ENCODE peak calls at places on chromosomes 5 and 9, in four cellular contexts. J is epithelial cell of esophagus, O is endothelial cell of umbilical vein, B is brain microvascular endothelial cell. L is an unnamed sample.

GRCh38 chr5:13866792-13867191 is 77.7 kb downstream of the DNAH5 start:
- DNase-seq in J (peak), O (peak), B (peak), L (no peak)

GRCh38 chr9:137006116-137007003 is 10.0 kb upstream of the CLIC3 start:
- DNase-seq in J (no peak), O (no peak), B (no peak), L (no peak)

GRCh38 chr5:93477791-93478190 is 103.2 kb downstream of the NR2F1-AS1 start:
- DNase-seq in J (no peak), O (no peak), B (no peak), L (no peak)

GRCh38 chr9:84711936-84712335 is 42.4 kb downstream of the NTRK2 start:
- DNase-seq in J (peak), O (no peak), B (peak), L (no peak)

GRCh38 chr5:126676195-126676624 is 75.5 kb downstream of the PHAX start:
- DNase-seq in J (peak), O (peak), B (peak), L (peak)

GRCh38 chr9:137241490-137242328 is 622 bp downstream of the TUBB4B start:
- DNase-seq in J (peak), O (peak), B (no peak), L (peak)

GRCh38 chr9:126394802-126395201 is 68.2 kb downstream of the MVB12B start:
- DNase-seq in J (no peak), O (no peak), B (no peak), L (no peak)

GRCh38 chr5:91022518-91022917 is 360.6 kb downstream of the ARRDC3 start:
- DNase-seq in J (no peak), O (no peak), B (no peak), L (no peak)

GRCh38 chr9:91289244-91289643 is 72.5 kb downstream of the AUH start:
- DNase-seq in J (no peak), O (no peak), B (no peak), L (no peak)

GRCh38 chr9:89750117-89750551 is 145.3 kb downstream of the GADD45G start:
- DNase-seq in J (no peak), O (no peak), B (no peak), L (no peak)

GRCh38 chr9:9804109-9804508 is 808.7 kb downstream of the PTPRD start:
- DNase-seq in J (no peak), O (no peak), B (no peak), L (no peak)

GRCh38 chr5:9765421-9765820 is 135.3 kb upstream of the TAS2R1 start:
- DNase-seq in J (no peak), O (no peak), B (peak), L (no peak)

GRCh38 chr5:177444106-177445051 is 2.2 kb upstream of the PRR7 start:
- DNase-seq in J (no peak), O (no peak), B (no peak), L (no peak)

GRCh38 chr5:95620870-95621838 is 1.3 kb downstream of the GPR150 start:
- DNase-seq in J (peak), O (peak), B (no peak), L (peak)

GRCh38 chr5:134143964-134144941 is 29.8 kb downstream of the TCF7 start:
- DNase-seq in J (no peak), O (no peak), B (no peak), L (peak)

GRCh38 chr9:125380406-125380805 is 118.8 kb downstream of the GAPVD1 start:
- DNase-seq in J (peak), O (no peak), B (peak), L (no peak)

GRCh38 chr5:169861934-169862333 is 118.4 kb downstream of the INSYN2B start:
- DNase-seq in J (peak), O (no peak), B (peak), L (no peak)

GRCh38 chr5:174045470-174046025 is at the start of gene NSG2:
- DNase-seq in J (peak), O (peak), B (peak), L (no peak)

GRCh38 chr5:147522435-147522834 is 12.6 kb upstream of the DPYSL3 start:
- DNase-seq in J (peak), O (peak), B (no peak), L (no peak)

GRCh38 chr9:37740128-37740527 is 13.5 kb upstream of the TRMT10B start:
- DNase-seq in J (no peak), O (no peak), B (no peak), L (no peak)

GRCh38 chr5:93017854-93018253 is 563.2 kb downstream of the NR2F1-AS1 start:
- DNase-seq in J (peak), O (no peak), B (peak), L (no peak)

GRCh38 chr5:97420646-97421045 is 237.6 kb upstream of the RIOK2 start:
- DNase-seq in J (no peak), O (no peak), B (no peak), L (no peak)

GRCh38 chr5:97422678-97423077 is 239.6 kb upstream of the RIOK2 start:
- DNase-seq in J (peak), O (no peak), B (no peak), L (no peak)

GRCh38 chr5:97427235-97427634 is 244.2 kb upstream of the RIOK2 start:
- DNase-seq in J (no peak), O (no peak), B (no peak), L (no peak)

DNA sequence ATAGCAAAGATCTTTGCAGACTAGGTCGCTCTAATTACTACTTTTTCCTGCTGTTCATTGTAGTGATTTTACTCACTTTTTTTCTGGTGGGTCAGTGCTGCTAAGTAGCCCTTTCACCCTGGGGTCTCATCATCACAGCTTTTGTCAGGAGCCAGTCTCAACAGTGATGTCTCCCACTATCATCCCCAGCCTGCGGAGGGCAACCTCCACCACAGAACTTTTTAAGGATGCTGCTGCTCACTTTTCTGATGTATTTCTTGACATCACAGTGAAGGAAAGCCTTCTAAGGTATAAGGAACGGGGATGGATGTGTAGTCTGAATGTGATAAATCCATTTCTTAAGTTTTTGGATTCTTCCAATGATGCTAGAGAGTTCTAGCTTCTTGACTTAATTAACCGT is 242.5 kb upstream of the RIOK2 start:
- DNase-seq in J (peak), O (peak), B (peak), L (no peak)
- TF ChIP-seq CTCF in J (peak), O (peak), B (peak), L (no peak)

GRCh38 chr5:40682431-40683017 is 2.8 kb downstream of the PTGER4 start:
- DNase-seq in J (peak), O (peak), B (peak), L (no peak)

GRCh38 chr5:40683351-40683750 is 3.6 kb downstream of the PTGER4 start:
- DNase-seq in J (no peak), O (no peak), B (no peak), L (no peak)

GRCh38 chr5:40679998-40680681 is 425 bp downstream of the PTGER4 start:
- DNase-seq in J (peak), O (no peak), B (no peak), L (peak)

GRCh38 chr5:40680741-40681350 is 1.1 kb downstream of the PTGER4 start:
- DNase-seq in J (peak), O (peak), B (peak), L (peak)

GRCh38 chr5:40681351-40682311 is 1.9 kb downstream of the PTGER4 start:
- DNase-seq in J (peak), O (peak), B (peak), L (peak)
- TF ChIP-seq CTCF in J (no peak), O (no peak), B (no peak), L (no peak)

DNA sequence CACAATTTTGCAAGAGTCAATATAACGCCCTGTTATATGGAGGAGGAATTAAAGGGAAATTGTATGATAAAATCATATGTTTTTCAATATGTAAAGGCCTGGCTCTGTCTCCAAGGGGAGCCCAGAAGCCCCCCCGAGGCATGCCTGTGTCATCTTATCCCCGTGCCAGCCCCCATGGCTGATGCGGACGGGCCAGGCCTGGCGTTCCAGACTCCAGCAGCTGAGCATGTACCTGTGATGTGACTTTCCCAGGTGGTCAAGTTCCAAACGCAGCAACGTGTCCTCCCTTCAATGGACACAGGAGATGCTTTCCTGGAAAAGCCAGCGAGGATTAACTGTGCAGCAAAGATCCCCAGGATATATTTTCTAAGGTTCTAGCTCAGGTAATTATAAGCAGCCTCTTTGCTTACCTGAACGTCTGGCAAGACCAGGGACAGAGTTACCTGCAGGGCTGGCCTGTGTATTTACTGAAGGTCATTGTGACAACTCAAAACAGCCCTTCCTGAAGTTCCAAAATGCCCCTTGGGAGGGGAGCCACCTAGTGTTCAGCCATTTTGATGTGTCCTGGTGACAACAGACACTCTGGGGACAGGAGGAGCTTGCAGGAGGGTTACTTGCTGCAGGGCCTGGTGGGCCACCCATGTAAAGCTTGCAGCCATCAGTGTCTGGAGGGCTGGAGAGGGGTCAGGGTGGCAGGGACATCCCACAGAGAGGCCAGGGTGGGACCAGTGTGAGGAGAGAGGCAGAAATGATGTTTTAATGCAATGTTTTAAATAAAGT is 53.3 kb upstream of the RNU6ATAC start:
- DNase-seq in J (no peak), O (no peak), B (no peak), L (no peak)
- TF ChIP-seq CTCF in J (no peak), O (no peak), B (peak), L (no peak)

GRCh38 chr9:33721674-33722358 is 73.5 kb upstream of the PRSS3 start:
- DNase-seq in J (peak), O (peak), B (peak), L (peak)
- TF ChIP-seq CTCF in J (peak), O (peak), B (peak), L (peak)

GRCh38 chr5:172193872-172194271 is at the start of gene EFCAB9:
- DNase-seq in J (no peak), O (no peak), B (no peak), L (no peak)
- TF ChIP-seq CTCF in J (no peak), O (no peak), B (no peak), L (no peak)

GRCh38 chr9:13956107-13956506 is 357.8 kb downstream of the NFIB start:
- DNase-seq in J (no peak), O (no peak), B (no peak), L (no peak)
- TF ChIP-seq CTCF in J (no peak), O (no peak), B (no peak), L (no peak)

GRCh38 chr5:138178516-138179276 is at the start of the genes BRD8 and KIF20A:
- DNase-seq in J (peak), O (peak), B (peak), L (peak)

GRCh38 chr5:138180841-138181240 is 1.9 kb downstream of the KIF20A start:
- DNase-seq in J (no peak), O (no peak), B (no peak), L (no peak)

GRCh38 chr5:138179277-138179857 is 455 bp downstream of the KIF20A start:
- DNase-seq in J (peak), O (no peak), B (no peak), L (no peak)

GRCh38 chr5:138177936-138178515 is 404 bp downstream of the BRD8 start:
- DNase-seq in J (peak), O (peak), B (peak), L (no peak)

GRCh38 chr5:138180183-138180782 is 1.4 kb downstream of the KIF20A start:
- DNase-seq in J (peak), O (peak), B (peak), L (no peak)
- TF ChIP-seq CTCF in J (peak), O (peak), B (peak), L (no peak)

L was measured in activated B cell treated with CpG ODN at 0.5 μM for 24 hours.